ENCODE peak calls at places on chromosomes 4 and X, in seven cellular contexts. U is tibial nerve, Q is IMR-90, J is GM23338, M is heart left ventricle, H is lower lobe of right lung, G is dorsolateral prefrontal cortex. X is an unnamed sample.

GRCh38 chr4:168574581-168575295 is 77.9 kb downstream of the PALLD start:
- DNase-seq in Q (peak; percentile 57), G (no peak), J (no peak), H (no peak), U (no peak), M (no peak), X (peak; percentile 61)

GRCh38 chr4:83139514-83140156 is 25.1 kb upstream of the PLAC8 start:
- DNase-seq in U (no peak), Q (no peak), H (no peak), M (no peak), J (no peak), G (no peak), X (no peak)

GRCh38 chr4:138982754-138983153 is 32.8 kb upstream of the NOCT start:
- DNase-seq in H (no peak), G (no peak), M (no peak), Q (no peak), J (no peak), U (no peak), X (no peak)

GRCh38 chrX:65667157-65667502 is 324 bp upstream of the MSN start:
- DNase-seq in M (no peak), H (no peak), J (no peak), Q (no peak), G (no peak), U (no peak), X (no peak)

GRCh38 chr4:168648929-168649328 is 152.1 kb downstream of the PALLD start:
- DNase-seq in H (no peak), J (no peak), U (no peak), G (no peak), Q (peak; percentile 82), M (no peak), X (peak; percentile 83)

GRCh38 chrX:9312922-9313867 is 151.7 kb upstream of the TBL1X start:
- DNase-seq in U (peak; percentile 15), M (peak; percentile 18), J (peak; percentile 58), H (peak; percentile 69), Q (no peak), G (no peak), X (peak; percentile 25)

GRCh38 chrX:40784516-40785151 is 49.3 kb upstream of the MED14 start:
- DNase-seq in G (no peak), Q (peak; percentile 31), J (no peak), M (no peak), H (no peak), U (no peak), X (no peak)

GRCh38 chr4:147822128-147822527 is 90.2 kb downstream of the ARHGAP10 start:
- DNase-seq in G (no peak), U (peak; percentile 94), Q (peak; percentile 79), J (no peak), M (peak; percentile 83), H (peak; percentile 86), X (peak; percentile 84)

GRCh38 chrX:73728518-73729023 is 165.6 kb downstream of the CHIC1 start:
- DNase-seq in H (no peak), M (no peak), Q (no peak), U (no peak), J (no peak), G (no peak), X (no peak)

GRCh38 chr4:14679906-14680305 is 322.4 kb upstream of the CPEB2 start:
- DNase-seq in M (no peak), J (no peak), H (no peak), G (no peak), U (no peak), Q (no peak), X (no peak)

GRCh38 chr4:157576671-157577070 is 356.1 kb downstream of the GRIA2 start:
- DNase-seq in M (no peak), Q (no peak), G (no peak), U (no peak), J (no peak), H (no peak), X (no peak)

GRCh38 chr4:76447326-76447954 is 12.4 kb downstream of the SHROOM3 start:
- DNase-seq in U (no peak), M (no peak), H (no peak), J (no peak), Q (peak; percentile 20), G (no peak), X (peak; percentile 81)

GRCh38 chrX:132433001-132433400 is 55.8 kb downstream of the MBNL3 start:
- DNase-seq in U (no peak), Q (no peak), M (no peak), H (no peak), G (no peak), J (peak; percentile 54), X (no peak)

GRCh38 chrX:34901761-34902160 is 40.8 kb upstream of the FAM47B start:
- DNase-seq in Q (no peak), H (no peak), J (no peak), G (no peak), M (no peak), U (no peak), X (peak; percentile 31)

GRCh38 chrX:21412883-21413282 is 38.7 kb downstream of the CNKSR2 start:
- DNase-seq in J (no peak), H (no peak), U (no peak), M (no peak), G (no peak), Q (peak; percentile 56), X (peak; percentile 75)

GRCh38 chr4:125313497-125313896 is 1.3 kb upstream of the FAT4 start:
- DNase-seq in G (no peak), Q (peak; percentile 94), M (peak; percentile 32), H (no peak), J (peak; percentile 94), U (no peak), X (peak; percentile 94)

GRCh38 chr4:122710434-122711308 is 21.8 kb upstream of the BBS12 start:
- DNase-seq in Q (peak; percentile 44), G (no peak), H (no peak), U (no peak), J (no peak), M (no peak), X (peak; percentile 31)

GRCh38 chr4:94680131-94680862 is 77.5 kb upstream of the BMPR1B start:
- DNase-seq in G (no peak), H (no peak), U (no peak), Q (no peak), M (no peak), J (no peak), X (no peak)

DNA sequence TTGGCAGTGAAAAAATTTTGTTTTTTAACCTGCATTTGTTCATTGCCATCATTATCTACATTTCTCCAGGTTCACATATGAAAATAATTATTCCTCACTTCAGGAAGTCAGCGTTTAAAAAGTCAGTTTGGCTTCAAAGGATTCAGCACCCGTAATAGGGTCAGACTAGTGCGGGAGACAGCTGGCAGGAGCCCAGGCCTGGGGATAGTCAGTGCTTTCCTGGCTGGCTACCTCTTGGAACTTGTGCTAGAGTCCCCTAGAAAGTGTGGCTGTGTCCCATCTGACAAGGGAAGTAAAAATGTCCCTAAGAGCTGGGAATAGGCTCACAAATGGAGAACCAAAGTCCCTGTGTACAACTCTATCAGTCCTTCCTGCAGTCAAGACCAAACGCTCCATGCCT is 251.9 kb upstream of the KLF3 start:
- DNase-seq in M (peak; percentile 34), G (no peak), H (no peak), Q (no peak), J (no peak), U (no peak), X (no peak)
- H3K4me3 ChIP-seq in M (no peak overlapping the region), G (no peak overlapping the region), H (no peak overlapping the region), Q (no peak overlapping the region), J (no peak overlapping the region), U (no peak overlapping the region), X (no peak overlapping the region)

GRCh38 chr4:113636877-113637276 is 124.7 kb downstream of the CAMK2D start:
- DNase-seq in Q (peak; percentile 62), G (no peak), H (no peak), J (no peak), U (no peak), M (no peak), X (peak; percentile 65)

GRCh38 chr4:113637363-113637762 is 124.2 kb downstream of the CAMK2D start:
- DNase-seq in M (no peak), U (no peak), H (no peak), G (no peak), Q (peak; percentile 77), J (no peak), X (peak; percentile 83)

GRCh38 chr4:113635739-113636437 is 125.7 kb downstream of the CAMK2D start:
- DNase-seq in J (no peak), Q (peak; percentile 86), U (no peak), M (peak; percentile 30), G (no peak), H (no peak), X (peak; percentile 58)

GRCh38 chr4:113637823-113638691 is 123.5 kb downstream of the CAMK2D start:
- DNase-seq in G (no peak), Q (no peak), J (no peak), M (no peak), U (no peak), H (no peak), X (no peak)

DNA sequence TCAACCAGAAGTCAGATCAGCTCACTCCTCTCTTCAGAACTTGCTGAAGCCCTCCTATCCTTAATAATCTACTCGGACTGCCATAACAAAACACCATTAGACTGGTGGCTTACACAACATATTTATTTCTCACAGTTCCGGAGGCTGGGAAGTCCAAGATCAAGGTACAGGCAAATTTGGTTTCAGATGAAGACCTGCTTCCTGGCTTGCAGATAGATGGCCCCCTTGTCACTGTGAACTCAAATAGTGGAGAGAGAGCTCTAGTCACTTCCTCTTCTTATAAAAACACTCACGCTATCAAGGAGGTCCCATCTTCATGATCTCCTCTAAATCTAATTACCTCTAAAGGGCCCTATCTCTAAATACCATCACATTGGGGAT is 125.1 kb downstream of the CAMK2D start:
- DNase-seq in M (no peak), J (peak; percentile 21), U (no peak), G (no peak), H (no peak), Q (no peak), X (no peak)
- TF ChIP-seq CTCF in M (peak; percentile 19), J (peak; percentile 54), U (no peak), G (peak; percentile 28), H (peak; percentile 11), Q (no peak), X (no peak)

DNA sequence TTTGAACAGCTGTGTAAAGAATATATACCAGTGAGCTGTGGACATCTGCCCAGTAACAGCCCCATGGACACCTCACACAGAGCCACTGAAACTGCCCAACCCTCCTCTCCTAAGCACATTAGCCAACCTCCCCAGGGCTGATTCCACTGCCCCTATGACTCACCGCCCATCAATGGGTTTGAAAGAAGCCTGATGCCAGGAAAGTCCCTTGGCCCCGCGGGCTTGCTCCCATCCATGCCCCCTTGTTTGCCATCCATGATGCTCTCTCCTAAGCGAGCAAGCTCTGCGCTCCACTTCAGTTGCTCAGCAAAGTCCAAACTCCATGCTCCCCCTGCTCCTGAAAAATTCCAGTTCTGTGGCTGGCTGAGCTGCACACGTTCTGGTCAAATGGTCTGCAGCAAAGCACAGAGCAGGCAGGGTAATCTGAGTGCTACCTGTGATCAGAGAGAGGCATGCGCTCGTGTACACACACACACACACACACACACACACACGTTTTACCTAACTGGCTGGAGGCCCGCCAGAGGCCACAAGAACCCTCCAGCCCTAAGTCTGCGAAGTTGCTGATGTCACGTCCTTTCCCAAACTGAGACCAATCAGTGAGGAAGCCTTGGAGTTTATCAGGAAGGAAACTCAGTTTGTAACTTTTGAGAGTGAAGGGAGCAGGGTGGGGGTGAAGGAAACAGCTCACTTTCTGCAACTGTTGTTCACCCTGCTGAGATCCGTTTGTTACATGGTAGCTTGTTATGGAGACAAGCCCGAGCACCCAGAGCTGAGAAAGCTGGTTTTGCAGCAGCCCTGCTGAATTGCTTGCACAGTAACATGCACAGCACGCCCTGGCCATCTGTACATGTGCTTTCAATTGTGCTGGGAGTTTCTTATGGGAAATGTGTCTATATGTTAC is at the start of gene ASB9:
- DNase-seq in U (no peak), J (peak; percentile 5), Q (peak; percentile 34), G (no peak), M (peak; percentile 28), H (peak; percentile 67), X (peak; percentile 51)
- H3K4me3 ChIP-seq in U (no peak within 1 kb of the TSS), J (no peak within 1 kb of the TSS), Q (no peak within 1 kb of the TSS), G (no peak within 1 kb of the TSS), M (peak within 1 kb of the TSS; percentile 20), H (peak within 1 kb of the TSS; percentile 28), X (no peak within 1 kb of the TSS)

GRCh38 chr4:145887241-145887964 is 51.2 kb downstream of the ZNF827 start:
- DNase-seq in G (no peak), H (no peak), U (no peak), M (no peak), J (peak; percentile 58), Q (peak; percentile 75), X (peak; percentile 80)
- TF ChIP-seq CTCF in G (peak; percentile 60), H (no peak), U (no peak), M (no peak), J (no peak), Q (peak; percentile 36), X (peak; percentile 5)